ENCODE peak calls at places on chromosomes 11 and 22, in four cellular contexts. One of them, this sample, is unnamed.

GRCh38 chr22:46007003-46007847 is 30.3 kb upstream of the WNT7B start:
- DNase-seq in HTR-8/SVneo: peak
- DNase-seq in stimulated activated CD8-positive, alpha-beta memory T cell treated with anti-CD3 and anti-CD28 coated beads, Interleukin-15, amount 100 ng/mL, for 4 hours: no peak
- DNase-seq in cardiac septum: peak
- DNase-seq in this sample: no peak

GRCh38 chr22:31103899-31104694 is 3.3 kb downstream of the SELENOM start:
- DNase-seq in HTR-8/SVneo: no peak
- DNase-seq in stimulated activated CD8-positive, alpha-beta memory T cell treated with anti-CD3 and anti-CD28 coated beads, Interleukin-15, amount 100 ng/mL, for 4 hours: no peak
- DNase-seq in cardiac septum: no peak
- DNase-seq in this sample: no peak

GRCh38 chr11:83801799-83802198 is 515.6 kb upstream of the CCDC90B start:
- DNase-seq in HTR-8/SVneo: no peak
- DNase-seq in stimulated activated CD8-positive, alpha-beta memory T cell treated with anti-CD3 and anti-CD28 coated beads, Interleukin-15, amount 100 ng/mL, for 4 hours: no peak
- DNase-seq in cardiac septum: no peak
- DNase-seq in this sample: no peak

GRCh38 chr22:44461083-44461375 is 37.0 kb downstream of the RTL6 start:
- DNase-seq in HTR-8/SVneo: no peak
- DNase-seq in stimulated activated CD8-positive, alpha-beta memory T cell treated with anti-CD3 and anti-CD28 coated beads, Interleukin-15, amount 100 ng/mL, for 4 hours: no peak
- DNase-seq in cardiac septum: no peak
- DNase-seq in this sample: no peak

GRCh38 chr11:16785520-16786128 is 47.2 kb downstream of the C11orf58 start:
- DNase-seq in HTR-8/SVneo: peak
- DNase-seq in stimulated activated CD8-positive, alpha-beta memory T cell treated with anti-CD3 and anti-CD28 coated beads, Interleukin-15, amount 100 ng/mL, for 4 hours: peak
- DNase-seq in cardiac septum: peak
- DNase-seq in this sample: no peak

GRCh38 chr11:66651011-66651410 is 12.5 kb downstream of the RBM4 start:
- DNase-seq in HTR-8/SVneo: peak
- DNase-seq in stimulated activated CD8-positive, alpha-beta memory T cell treated with anti-CD3 and anti-CD28 coated beads, Interleukin-15, amount 100 ng/mL, for 4 hours: no peak
- DNase-seq in cardiac septum: no peak
- DNase-seq in this sample: no peak

GRCh38 chr22:44957267-44957905 is 52.4 kb downstream of the PHF21B start:
- DNase-seq in HTR-8/SVneo: no peak
- DNase-seq in stimulated activated CD8-positive, alpha-beta memory T cell treated with anti-CD3 and anti-CD28 coated beads, Interleukin-15, amount 100 ng/mL, for 4 hours: no peak
- DNase-seq in cardiac septum: no peak
- DNase-seq in this sample: no peak

GRCh38 chr22:30206964-30207363 is 39.6 kb downstream of the LIF start:
- DNase-seq in HTR-8/SVneo: peak
- DNase-seq in stimulated activated CD8-positive, alpha-beta memory T cell treated with anti-CD3 and anti-CD28 coated beads, Interleukin-15, amount 100 ng/mL, for 4 hours: no peak
- DNase-seq in cardiac septum: no peak
- DNase-seq in this sample: no peak

GRCh38 chr11:62709262-62710000 is 2.0 kb downstream of the GNG3 start:
- DNase-seq in HTR-8/SVneo: no peak
- DNase-seq in stimulated activated CD8-positive, alpha-beta memory T cell treated with anti-CD3 and anti-CD28 coated beads, Interleukin-15, amount 100 ng/mL, for 4 hours: peak
- DNase-seq in cardiac septum: peak
- DNase-seq in this sample: peak